ENCODE peak calls at places on chromosomes 13 and 19, in six cellular contexts. A, K, N, Z, I and G are unnamed samples.

GRCh38 chr13:35723061-35723461 is 246.6 kb upstream of the MAB21L1 start:
- DNase-seq in N (peak; percentile 24), I (no peak), K (no peak), Z (no peak), A (peak; percentile 64), G (peak; percentile 11)

GRCh38 chr13:108855737-108856387 is 226.5 kb downstream of the MYO16 start:
- DNase-seq in Z (no peak), K (no peak), I (no peak), N (no peak), A (no peak), G (no peak)

GRCh38 chr19:7264858-7265257 is 29.4 kb downstream of the INSR start:
- DNase-seq in N (no peak), I (no peak), K (no peak), A (no peak), Z (no peak), G (no peak)

GRCh38 chr13:77733674-77734073 is 36.2 kb downstream of the SLAIN1 start:
- DNase-seq in I (no peak), Z (no peak), K (peak; percentile 59), A (no peak), N (no peak), G (no peak)

GRCh38 chr19:19155495-19156219 is 14.4 kb downstream of the MEF2B start:
- DNase-seq in N (no peak), A (no peak), Z (no peak), I (no peak), K (no peak), G (peak; percentile 69)

GRCh38 chr13:32468502-32469147 is 40.7 kb upstream of the N4BP2L1 start:
- DNase-seq in N (no peak), K (no peak), Z (no peak), I (no peak), A (peak; percentile 57), G (no peak)

GRCh38 chr13:85509512-85509911 is 289.7 kb downstream of the SLITRK6 start:
- DNase-seq in I (no peak), N (no peak), A (peak; percentile 18), K (no peak), Z (no peak), G (no peak)

GRCh38 chr13:106173891-106174610 is 361.4 kb downstream of the EFNB2 start:
- DNase-seq in N (no peak), A (no peak), Z (no peak), I (no peak), K (no peak), G (no peak)

GRCh38 chr19:16435999-16436650 is 35.6 kb downstream of the EPS15L1 start:
- DNase-seq in A (peak; percentile 54), I (no peak), N (no peak), K (no peak), Z (no peak), G (no peak)

GRCh38 chr19:7559102-7559501 is 23.6 kb downstream of the PNPLA6 start:
- DNase-seq in A (no peak), I (no peak), N (no peak), K (no peak), Z (no peak), G (no peak)

GRCh38 chr19:23917856-23918255 is 3.2 kb downstream of the ZNF726 start:
- DNase-seq in A (no peak), K (no peak), Z (no peak), N (peak; percentile 50), I (no peak), G (no peak)

GRCh38 chr19:19061491-19061890 is 2.3 kb upstream of the SLC25A42 start:
- DNase-seq in N (no peak), Z (no peak), K (no peak), I (no peak), A (no peak), G (no peak)

GRCh38 chr19:1098177-1099051 is 3.2 kb upstream of the POLR2E start:
- DNase-seq in K (no peak), I (no peak), Z (no peak), N (peak; percentile 65), A (no peak), G (peak; percentile 46)

GRCh38 chr13:41315466-41316047 is 4.5 kb downstream of the NAA16 start:
- DNase-seq in K (no peak), A (no peak), Z (no peak), N (no peak), I (no peak), G (no peak)

GRCh38 chr19:7507884-7508283 is 8.0 kb upstream of the ZNF358 start:
- DNase-seq in Z (no peak), A (peak; percentile 82), N (peak; percentile 81), K (peak; percentile 70), I (no peak), G (peak; percentile 86)

GRCh38 chr19:53903055-53903680 is 5.9 kb upstream of the CACNG7 start:
- DNase-seq in N (peak; percentile 22), A (peak; percentile 64), I (peak; percentile 31), Z (no peak), K (no peak), G (no peak)

GRCh38 chr19:48540110-48540509 is 11.9 kb upstream of the SULT2B1 start:
- DNase-seq in Z (no peak), K (no peak), A (no peak), N (no peak), I (no peak), G (no peak)

GRCh38 chr19:52048604-52049493 is at the start of gene ZNF432:
- DNase-seq in N (peak; percentile 94), A (peak; percentile 96), Z (peak; percentile 80), I (peak; percentile 78), K (peak; percentile 81), G (peak; percentile 90)

GRCh38 chr13:38530492-38530891 is 156.4 kb upstream of the FREM2 start:
- DNase-seq in Z (no peak), N (no peak), A (peak; percentile 53), I (no peak), K (no peak), G (no peak)

GRCh38 chr13:79245937-79246574 is 160.0 kb downstream of the RBM26 start:
- DNase-seq in I (no peak), N (no peak), K (no peak), Z (no peak), A (no peak), G (no peak)

GRCh38 chr13:31119966-31120733 is 41.6 kb downstream of the HSPH1 start:
- DNase-seq in N (no peak), A (peak; percentile 29), I (no peak), Z (no peak), K (no peak), G (no peak)

GRCh38 chr19:16829822-16830289 is 658 bp downstream of the SIN3B start:
- DNase-seq in N (no peak), A (no peak), K (no peak), I (no peak), Z (no peak), G (no peak)

GRCh38 chr19:51166846-51167490 is 24.9 kb downstream of the SIGLEC7 start:
- DNase-seq in K (no peak), Z (no peak), A (no peak), N (peak; percentile 27), I (peak; percentile 29), G (peak; percentile 29)

GRCh38 chr13:106455777-106456176 is 79.7 kb downstream of the EFNB2 start:
- DNase-seq in N (no peak), K (no peak), A (no peak), Z (no peak), I (no peak), G (no peak)

GRCh38 chr13:106561551-106562170 is 6.3 kb downstream of the ARGLU1 start:
- DNase-seq in I (no peak), Z (peak; percentile 33), A (peak; percentile 64), K (no peak), N (no peak), G (no peak)